ENCODE peak calls at places on chromosome 21, in ten cellular contexts. T is CD8-positive, alpha-beta memory T cell; G is heart right ventricle; Q is fibroblast of lung; K is aorta; V is ovary; N is heart left ventricle; Y is stomach; L is prostate gland; P is transverse colon. D is an unnamed sample.

GRCh38 chr21:45390121-45390751 is 14.7 kb upstream of the COL18A1 start:
- DNase-seq in T (peak; percentile 29), G (no peak), Q (no peak), K (peak; percentile 65), V (peak; percentile 9), N (peak; percentile 19), Y (no peak), L (no peak), P (no peak), D (no peak)

GRCh38 chr21:36589352-36589971 is 109.5 kb upstream of the SIM2 start:
- DNase-seq in T (no peak), G (peak; percentile 14), Q (peak; percentile 13), K (peak; percentile 84), V (peak; percentile 14), N (peak; percentile 38), Y (peak; percentile 54), L (no peak), P (peak; percentile 32), D (no peak)

GRCh38 chr21:35298757-35299156 is 249.7 kb upstream of the RUNX1 start:
- DNase-seq in T (no peak), G (no peak), Q (no peak), K (no peak), V (no peak), N (no peak), Y (no peak), L (no peak), P (no peak), D (no peak)

GRCh38 chr21:28627691-28628090 is 365.0 kb downstream of the LTN1 start:
- DNase-seq in T (no peak), G (no peak), Q (no peak), K (no peak), V (no peak), N (no peak), Y (no peak), L (no peak), P (no peak), D (no peak)

GRCh38 chr21:28444131-28444530 is 548.5 kb downstream of the LTN1 start:
- DNase-seq in T (no peak), G (no peak), Q (no peak), K (no peak), V (no peak), N (no peak), Y (no peak), L (no peak), P (no peak), D (no peak)

GRCh38 chr21:42929969-42930368 is 4.5 kb upstream of the ERVH48-1 start:
- DNase-seq in T (no peak), G (no peak), Q (no peak), K (no peak), V (no peak), N (no peak), Y (no peak), L (no peak), P (no peak), D (no peak)

GRCh38 chr21:43812139-43812821 is 22.9 kb downstream of the RRP1 start:
- DNase-seq in T (no peak), G (no peak), Q (no peak), K (no peak), V (no peak), N (no peak), Y (peak; percentile 32), L (peak; percentile 74), P (peak; percentile 42), D (peak; percentile 38)

GRCh38 chr21:46094401-46095105 is 3.4 kb upstream of the COL6A2 start:
- DNase-seq in T (no peak), G (no peak), Q (no peak), K (no peak), V (no peak), N (no peak), Y (no peak), L (no peak), P (no peak), D (no peak)

GRCh38 chr21:17506936-17507335 is 5.9 kb upstream of the CXADR start:
- DNase-seq in T (no peak), G (no peak), Q (no peak), K (no peak), V (no peak), N (no peak), Y (peak; percentile 54), L (no peak), P (peak; percentile 25), D (no peak)

GRCh38 chr21:17498586-17498985 is 14.3 kb upstream of the CXADR start:
- DNase-seq in T (no peak), G (no peak), Q (no peak), K (no peak), V (no peak), N (no peak), Y (no peak), L (peak; percentile 14), P (no peak), D (no peak)

GRCh38 chr21:17497345-17497744 is 15.5 kb upstream of the CXADR start:
- DNase-seq in T (no peak), G (no peak), Q (peak; percentile 17), K (no peak), V (no peak), N (no peak), Y (no peak), L (no peak), P (no peak), D (no peak)

GRCh38 chr21:17495680-17496079 is 17.2 kb upstream of the CXADR start:
- DNase-seq in T (no peak), G (no peak), Q (peak; percentile 92), K (no peak), V (no peak), N (no peak), Y (no peak), L (no peak), P (no peak), D (no peak)

DNA sequence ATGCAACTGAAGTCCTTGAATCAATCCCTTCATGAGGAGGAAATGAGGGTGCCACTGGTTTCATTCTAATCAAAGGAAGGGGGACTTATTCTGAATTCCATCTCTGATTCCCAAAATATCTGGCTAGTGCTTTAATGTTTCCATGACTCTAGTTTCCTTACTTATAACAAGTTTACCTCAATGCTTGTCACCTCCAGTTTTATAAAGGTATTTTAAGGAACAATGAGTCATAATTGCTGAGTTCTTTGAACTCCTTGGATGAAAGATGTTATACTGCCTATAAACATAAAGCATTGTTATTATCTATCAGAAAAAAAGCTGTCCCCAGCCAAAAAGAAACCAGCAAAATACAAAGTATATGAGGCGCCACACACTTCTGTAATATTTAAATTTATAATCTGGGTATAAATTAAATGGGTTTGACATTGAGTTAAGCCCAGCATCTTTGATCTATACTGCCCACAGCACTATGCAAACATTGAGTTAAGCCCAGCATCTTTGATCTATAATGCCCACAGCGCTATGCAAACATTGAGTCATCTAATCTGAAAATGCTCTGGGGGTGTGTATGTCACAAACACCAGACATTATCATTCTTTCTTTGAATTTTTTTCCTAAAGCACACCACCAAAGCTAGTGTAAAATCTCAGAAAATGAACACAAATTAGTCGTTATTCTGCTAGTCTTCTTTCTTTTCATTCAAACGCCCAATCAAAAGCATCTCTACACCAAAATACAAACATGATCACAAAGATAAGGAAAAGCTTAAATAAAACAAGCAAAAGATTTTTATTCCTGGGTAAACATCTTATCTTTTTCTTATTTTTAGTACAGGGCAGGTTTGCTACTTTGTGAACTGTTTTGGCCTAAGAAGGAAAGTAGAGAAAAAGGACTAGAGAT is 11.5 kb upstream of the CXADR start:
- DNase-seq in T (no peak), G (no peak), Q (no peak), K (no peak), V (no peak), N (no peak), Y (no peak), L (no peak), P (no peak), D (no peak)
- H3K4me1 ChIP-seq in T (no peaks in the 10 kb centered on the region), G (no peaks in the 10 kb centered on the region), Q (no peaks in the 10 kb centered on the region), K (no peaks in the 10 kb centered on the region), V (no peaks in the 10 kb centered on the region), N (no peaks in the 10 kb centered on the region), Y (no peaks in the 10 kb centered on the region), L (no peaks in the 10 kb centered on the region), P (no peaks in the 10 kb centered on the region), D (no peaks in the 10 kb centered on the region)

GRCh38 chr21:39348040-39348354 is 891 bp downstream of the HMGN1 start:
- DNase-seq in T (no peak), G (no peak), Q (no peak), K (no peak), V (no peak), N (no peak), Y (no peak), L (no peak), P (no peak), D (no peak)
- H3K4me3 ChIP-seq in T (peak overlapping the region; percentile 92), G (peak overlapping the region; percentile 70), Q (peak overlapping the region; percentile 96), K (peak overlapping the region; percentile 92), V (peak overlapping the region; percentile 53), N (peak overlapping the region; percentile 74), Y (peak overlapping the region; percentile 71), L (peak overlapping the region; percentile 73), P (peak overlapping the region; percentile 70), D (peak overlapping the region; percentile 57)

DNA sequence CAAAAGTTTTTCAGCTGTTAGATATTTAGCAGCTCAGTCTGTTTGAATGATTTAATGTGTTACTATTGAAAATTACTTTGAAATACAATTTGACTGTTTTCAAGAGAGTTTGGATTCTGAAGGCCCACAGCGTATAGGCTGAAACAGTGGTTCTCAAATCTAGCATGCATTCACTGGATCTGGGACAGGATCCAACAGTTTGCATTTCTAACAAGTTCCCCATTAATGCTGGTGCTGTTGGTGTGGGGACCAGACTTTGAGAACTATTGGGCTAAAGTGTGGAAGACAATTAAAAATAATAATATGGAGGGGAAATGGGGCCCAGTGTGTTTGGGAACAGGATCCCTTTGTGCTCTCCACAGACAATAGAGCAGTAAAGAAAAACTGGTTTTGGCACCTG is 31.9 kb downstream of the ITSN1 start:
- DNase-seq in T (no peak), G (no peak), Q (no peak), K (no peak), V (no peak), N (no peak), Y (no peak), L (no peak), P (no peak), D (no peak)
- H3K4me1 ChIP-seq in T (no peaks in the 10 kb centered on the region), G (no peaks in the 10 kb centered on the region), Q (peaks cover 4% of the 10 kb centered on the region), K (no peaks in the 10 kb centered on the region), V (peaks cover 2% of the 10 kb centered on the region), N (no peaks in the 10 kb centered on the region), Y (peaks cover 31% of the 10 kb centered on the region), L (no peaks in the 10 kb centered on the region), P (peaks cover 10% of the 10 kb centered on the region), D (peaks cover 5% of the 10 kb centered on the region)

GRCh38 chr21:41065539-41065938 is 102.4 kb upstream of the BACE2 start:
- DNase-seq in T (no peak), G (no peak), Q (peak; percentile 30), K (no peak), V (no peak), N (no peak), Y (no peak), L (no peak), P (no peak), D (no peak)

GRCh38 chr21:41071410-41071809 is 96.5 kb upstream of the BACE2 start:
- DNase-seq in T (no peak), G (no peak), Q (no peak), K (no peak), V (no peak), N (no peak), Y (no peak), L (no peak), P (no peak), D (no peak)

GRCh38 chr21:41066086-41066938 is 101.6 kb upstream of the BACE2 start:
- DNase-seq in T (no peak), G (no peak), Q (peak; percentile 33), K (no peak), V (no peak), N (no peak), Y (peak; percentile 55), L (no peak), P (no peak), D (no peak)

GRCh38 chr21:41069305-41069642 is 98.7 kb upstream of the BACE2 start:
- DNase-seq in T (no peak), G (no peak), Q (no peak), K (no peak), V (no peak), N (no peak), Y (no peak), L (no peak), P (no peak), D (no peak)

DNA sequence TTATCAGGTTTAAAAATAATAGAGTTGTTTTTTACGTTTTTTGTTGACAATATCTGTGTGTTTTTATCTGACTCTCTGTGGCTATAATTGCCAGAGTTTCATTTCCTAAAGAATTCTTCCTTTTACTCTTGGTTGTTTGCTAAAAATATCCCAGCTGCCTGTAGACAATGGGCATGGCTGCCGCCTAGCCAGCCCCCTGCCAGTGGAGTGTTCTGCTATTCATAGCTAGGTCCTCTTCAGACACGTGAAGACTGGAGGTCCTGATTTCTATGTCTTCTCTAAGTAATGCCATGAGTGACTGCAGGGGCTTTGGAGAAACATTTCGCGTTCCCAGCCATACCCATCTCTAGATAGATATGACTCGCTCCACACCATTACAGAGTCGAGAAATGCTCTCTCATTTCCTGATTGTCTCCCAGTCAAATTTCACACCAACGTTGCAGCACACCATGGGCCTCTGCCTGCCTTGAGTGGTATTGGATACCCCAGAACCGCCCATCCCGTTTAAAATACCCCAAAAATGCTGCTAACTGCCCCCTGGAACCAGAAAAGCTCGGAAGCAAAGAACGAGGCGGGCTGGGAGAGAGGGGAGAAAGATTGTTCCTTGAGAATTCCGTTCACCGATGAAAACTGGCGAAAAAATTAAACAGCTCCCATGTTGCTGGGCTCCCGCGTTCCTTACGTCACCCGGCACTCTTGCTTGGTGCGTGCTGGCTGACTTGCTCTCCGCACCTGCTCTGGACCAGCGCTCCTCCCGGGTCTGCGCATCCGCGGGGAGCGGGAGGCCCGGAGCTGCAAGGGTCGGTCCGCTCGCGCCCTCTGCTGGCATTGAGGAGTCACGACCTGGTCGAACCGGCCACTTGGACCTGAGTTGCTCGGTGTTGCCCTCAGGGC is 99.3 kb upstream of the BACE2 start:
- DNase-seq in T (no peak), G (peak; percentile 80), Q (peak; percentile 62), K (peak; percentile 94), V (peak; percentile 64), N (peak; percentile 87), Y (peak; percentile 89), L (peak; percentile 77), P (peak; percentile 74), D (peak; percentile 31)
- H3K4me3 ChIP-seq in T (no peak overlapping the region), G (peak overlapping the region; percentile 21), Q (no peak overlapping the region), K (peak overlapping the region; percentile 11), V (no peak overlapping the region), N (no peak overlapping the region), Y (peak overlapping the region; percentile 19), L (no peak overlapping the region), P (no peak overlapping the region), D (no peak overlapping the region)